ENCODE peak calls at places on chromosomes 11 and 22, in four cellular contexts. J is fibroblast of lung; G is CD8-positive, alpha-beta memory T cell; K is pancreas. T is an unnamed sample. For H3K9me3, the result is how much of the 10 kb centered on the place peaks cover.

GRCh38 chr22:41603873-41604332 is 14.3 kb upstream of the PMM1 start:
- DNase-seq in J (peak), G (peak), K (no peak), T (no peak)

GRCh38 chr11:128759168-128759567 is 65.3 kb downstream of the FLI1 start:
- DNase-seq in J (no peak), G (no peak), K (no peak), T (no peak)

GRCh38 chr11:135022430-135022829 is 610.4 kb upstream of the B3GAT1 start:
- DNase-seq in J (no peak), G (no peak), K (no peak), T (no peak)

GRCh38 chr22:37922177-37922576 is 16.1 kb downstream of the MICALL1 start:
- DNase-seq in J (no peak), G (no peak), K (no peak), T (no peak)

GRCh38 chr11:10401275-10401674 is 53.8 kb upstream of the AMPD3 start:
- DNase-seq in J (no peak), G (no peak), K (no peak), T (no peak)

GRCh38 chr11:71154406-71154805 is 98.0 kb downstream of the SHANK2 start:
- DNase-seq in J (no peak), G (no peak), K (no peak), T (no peak)

GRCh38 chr22:30132290-30132996 is 52.2 kb downstream of the HORMAD2 start:
- DNase-seq in J (no peak), G (no peak), K (no peak), T (no peak)

GRCh38 chr11:108592591-108593213 is 866 bp downstream of the EXPH5 start:
- DNase-seq in J (peak), G (peak), K (peak), T (peak)

GRCh38 chr22:24333301-24333700 is 62.7 kb downstream of the SPECC1L start:
- DNase-seq in J (peak), G (no peak), K (no peak), T (no peak)

GRCh38 chr11:134046681-134047449 is 22.0 kb upstream of the JAM3 start:
- DNase-seq in J (no peak), G (no peak), K (peak), T (no peak)

GRCh38 chr22:20243545-20244249 is 24.4 kb downstream of the RTN4R start:
- DNase-seq in J (peak), G (peak), K (no peak), T (no peak)

GRCh38 chr11:47337229-47337924 is 15.1 kb downstream of the MYBPC3 start:
- DNase-seq in J (no peak), G (no peak), K (peak), T (peak)

GRCh38 chr22:37420656-37421467 is 6.4 kb downstream of the ELFN2 start:
- DNase-seq in J (peak), G (no peak), K (no peak), T (no peak)

GRCh38 chr11:77107950-77108349 is 5.3 kb downstream of the OMP start:
- DNase-seq in J (peak), G (no peak), K (no peak), T (no peak)

GRCh38 chr11:66043008-66043906 is 5.7 kb downstream of the GAL3ST3 start:
- DNase-seq in J (no peak), G (no peak), K (peak), T (no peak)

GRCh38 chr11:12997168-12997567 is 11.9 kb upstream of the RASSF10 start:
- DNase-seq in J (no peak), G (no peak), K (no peak), T (no peak)

GRCh38 chr11:79108851-79109250 is 332.0 kb downstream of the TENM4 start:
- DNase-seq in J (peak), G (no peak), K (no peak), T (no peak)

GRCh38 chr11:64278576-64279190 is 5.8 kb downstream of the BAD start:
- DNase-seq in J (no peak), G (no peak), K (peak), T (no peak)

GRCh38 chr22:26713823-26714449 is 56.5 kb downstream of the MIAT start:
- DNase-seq in J (peak), G (no peak), K (no peak), T (no peak)

GRCh38 chr11:62710001-62710345 is 2.5 kb downstream of the GNG3 start:
- DNase-seq in J (no peak), G (no peak), K (no peak), T (no peak)

GRCh38 chr22:30751529-30751928 is 56.9 kb downstream of the OSBP2 start:
- DNase-seq in J (no peak), G (no peak), K (no peak), T (no peak)

GRCh38 chr11:35232961-35233360 is 94.0 kb downstream of the CD44 start:
- DNase-seq in J (no peak), G (no peak), K (no peak), T (no peak)

GRCh38 chr11:131389582-131389981 is 19.2 kb downstream of the NTM start:
- DNase-seq in J (no peak), G (no peak), K (no peak), T (no peak)

GRCh38 chr11:125871391-125872137 is 15.9 kb upstream of the HYLS1 start:
- DNase-seq in J (peak), G (no peak), K (no peak), T (peak)

GRCh38 chr11:34411786-34412185 is 26.9 kb upstream of the CAT start:
- DNase-seq in J (no peak), G (no peak), K (no peak), T (no peak)

GRCh38 chr22:27310966-27311665 is 490.4 kb downstream of the MN1 start:
- DNase-seq in J (no peak), G (no peak), K (no peak), T (no peak)

GRCh38 chr22:43376765-43377485 is 33.8 kb upstream of the SCUBE1 start:
- DNase-seq in J (peak), G (peak), K (no peak), T (no peak)

GRCh38 chr22:21889251-21889990 is 22.0 kb upstream of the MAPK1 start:
- DNase-seq in J (no peak), G (no peak), K (no peak), T (no peak)

GRCh38 chr22:39024923-39025322 is 4.0 kb downstream of the APOBEC3D start:
- DNase-seq in J (no peak), G (no peak), K (no peak), T (no peak)

GRCh38 chr22:17786435-17787158 is 12.3 kb upstream of the BID start:
- DNase-seq in J (peak), G (no peak), K (no peak), T (peak)

GRCh38 chr11:25625094-25625493 is 706.8 kb upstream of the ANO3 start:
- DNase-seq in J (no peak), G (no peak), K (no peak), T (no peak)

GRCh38 chr11:84319853-84320252 is 1033.7 kb upstream of the CCDC90B start:
- DNase-seq in J (no peak), G (no peak), K (no peak), T (no peak)

GRCh38 chr22:45485271-45485670 is 17.4 kb upstream of the FBLN1 start:
- DNase-seq in J (no peak), G (no peak), K (no peak), T (no peak)
- H3K9me3 ChIP-seq in J (under half), G (under half), K (under half), T (under half)

DNA sequence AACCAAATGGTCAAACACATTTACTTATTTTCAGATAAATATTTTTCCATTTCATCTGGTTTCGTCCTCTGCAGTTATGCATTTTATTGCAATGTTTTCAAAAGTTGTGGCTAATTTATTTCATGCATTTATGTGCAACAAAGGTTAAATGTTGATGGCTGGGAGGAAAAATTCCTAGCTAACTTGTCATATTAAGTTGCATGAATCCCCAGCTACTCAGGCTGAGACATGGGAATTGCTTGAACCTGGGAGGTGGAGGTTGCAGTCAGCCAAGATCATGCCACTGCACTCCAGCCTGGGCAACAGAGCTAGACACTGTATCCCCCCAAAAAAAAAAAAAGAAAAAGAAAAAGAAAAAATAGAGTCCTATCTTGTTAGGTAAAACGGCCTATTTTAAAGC is 1862.4 kb upstream of the RAG2 start:
- DNase-seq in J (peak), G (no peak), K (no peak), T (no peak)
- H3K9me3 ChIP-seq in J (under half), G (under half), K (under half), T (under half)

GRCh38 chr11:2647167-2647566 is 52.6 kb downstream of the KCNQ1OT1 start:
- DNase-seq in J (no peak), G (no peak), K (no peak), T (no peak)

GRCh38 chr11:2643746-2644145 is 56.0 kb downstream of the KCNQ1OT1 start:
- DNase-seq in J (no peak), G (no peak), K (no peak), T (no peak)

GRCh38 chr11:2645779-2646118 is 54.0 kb downstream of the KCNQ1OT1 start:
- DNase-seq in J (no peak), G (no peak), K (no peak), T (no peak)

GRCh38 chr11:2647953-2648352 is 51.8 kb downstream of the KCNQ1OT1 start:
- DNase-seq in J (no peak), G (no peak), K (no peak), T (no peak)

GRCh38 chr11:2644844-2645778 is 54.7 kb downstream of the KCNQ1OT1 start:
- DNase-seq in J (no peak), G (no peak), K (no peak), T (no peak)
- H3K9me3 ChIP-seq in J (under half), G (under half), K (under half), T (half or more)

DNA sequence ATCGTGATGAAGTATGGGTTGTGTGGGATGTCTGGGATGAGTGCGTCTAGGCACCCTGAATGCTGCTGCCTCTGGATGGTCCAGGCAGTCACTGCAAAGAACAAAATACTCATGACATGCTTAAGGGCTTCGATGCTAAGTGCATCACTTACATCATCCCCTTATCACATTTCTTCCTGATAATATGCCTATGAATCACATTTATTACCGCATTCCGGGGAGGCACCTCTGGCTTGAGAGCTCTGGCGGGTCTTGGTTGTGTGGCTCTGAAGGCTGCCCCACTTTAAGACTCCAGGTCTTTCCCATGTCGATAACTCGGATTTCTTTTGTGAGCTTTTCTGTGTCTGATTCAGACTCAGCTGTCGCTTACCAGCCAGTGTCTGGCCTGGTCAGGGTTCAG is 1126.4 kb downstream of the TBC1D22A start:
- DNase-seq in J (no peak), G (no peak), K (no peak), T (no peak)
- H3K9me3 ChIP-seq in J (under half), G (under half), K (under half), T (under half)

DNA sequence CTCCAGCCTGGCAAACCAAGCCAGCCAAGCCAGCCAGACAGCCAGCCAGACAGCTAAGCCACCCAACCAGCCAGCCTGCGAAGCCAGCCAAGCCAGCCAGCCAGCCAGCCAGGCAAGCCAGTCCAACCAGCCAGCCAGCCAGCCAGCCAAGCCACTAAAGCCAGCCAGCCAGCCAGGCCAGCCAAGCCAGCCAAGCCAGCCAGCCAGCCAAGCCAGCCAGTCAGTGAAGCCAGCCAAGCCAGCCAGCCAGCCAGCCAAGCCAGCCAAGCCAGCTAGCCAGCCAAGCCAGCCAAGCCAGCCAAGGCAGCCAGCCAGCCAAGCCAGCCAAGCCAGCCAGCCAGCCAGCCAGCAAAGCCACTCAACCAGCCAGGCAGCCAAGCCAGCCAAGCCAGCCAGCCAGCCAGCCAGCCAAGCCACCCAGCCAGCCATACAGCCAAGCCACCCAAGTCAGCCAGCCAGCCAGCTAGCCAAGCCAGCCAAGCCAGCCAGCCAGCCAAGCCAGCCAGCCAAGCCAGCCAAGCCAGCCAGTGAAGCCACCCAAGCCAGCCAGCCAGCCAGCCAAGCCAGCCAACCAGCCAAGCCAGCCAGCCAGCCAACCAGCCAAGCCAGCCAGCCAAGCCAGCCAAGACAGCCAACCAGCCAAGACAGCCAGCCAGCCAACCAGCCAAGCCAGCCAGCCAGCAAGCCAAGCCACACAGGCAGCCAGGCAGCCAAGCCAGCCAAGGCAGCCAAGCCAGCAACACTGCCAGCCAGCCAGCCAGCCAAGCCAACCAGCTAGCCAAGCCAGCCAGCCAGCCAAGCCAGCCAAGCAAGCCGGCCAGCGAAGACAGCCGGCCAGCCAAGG is 29.7 kb downstream of the CCT8L2 start:
- DNase-seq in J (no peak), G (no peak), K (peak), T (no peak)
- H3K9me3 ChIP-seq in J (under half), G (under half), K (under half), T (under half)

DNA sequence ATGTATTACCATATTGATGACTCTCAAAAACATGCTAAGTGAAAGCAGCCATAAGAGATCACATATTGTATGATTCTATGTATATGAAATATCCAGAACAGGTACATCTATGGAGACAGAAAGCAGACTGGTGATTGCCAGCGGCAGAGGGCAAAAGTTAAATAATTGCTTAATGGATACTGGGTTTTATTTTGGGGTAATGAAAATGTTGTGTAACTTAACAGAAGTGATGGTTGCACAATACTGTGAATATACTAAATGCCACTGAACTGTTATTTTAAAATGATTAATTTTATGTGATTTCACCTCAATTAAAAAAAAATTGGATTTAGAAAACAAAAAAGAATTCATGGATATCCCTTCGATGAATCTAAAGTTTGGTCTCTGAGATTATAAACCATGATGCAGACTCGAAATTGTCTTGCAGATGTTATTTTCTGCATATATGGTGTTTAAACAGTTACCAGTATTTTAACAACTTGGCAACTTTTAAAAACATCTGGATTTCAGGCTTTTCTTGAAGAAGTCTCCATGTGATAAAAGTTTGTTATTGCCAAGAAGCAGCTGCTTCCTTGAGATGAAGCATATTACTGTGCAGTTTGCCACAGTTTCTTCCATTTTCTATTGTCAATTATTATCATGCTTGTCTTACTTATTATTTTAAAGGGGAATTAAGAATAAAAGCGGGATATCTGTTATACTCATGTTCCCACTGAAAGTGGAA is 38.1 kb downstream of the LARGE2 start:
- DNase-seq in J (no peak), G (no peak), K (no peak), T (no peak)
- H3K9me3 ChIP-seq in J (under half), G (under half), K (under half), T (under half)

GRCh38 chr11:91585035-91585801 is 639.4 kb upstream of the FAT3 start:
- DNase-seq in J (no peak), G (no peak), K (no peak), T (no peak)
- H3K9me3 ChIP-seq in J (under half), G (under half), K (under half), T (under half)

DNA sequence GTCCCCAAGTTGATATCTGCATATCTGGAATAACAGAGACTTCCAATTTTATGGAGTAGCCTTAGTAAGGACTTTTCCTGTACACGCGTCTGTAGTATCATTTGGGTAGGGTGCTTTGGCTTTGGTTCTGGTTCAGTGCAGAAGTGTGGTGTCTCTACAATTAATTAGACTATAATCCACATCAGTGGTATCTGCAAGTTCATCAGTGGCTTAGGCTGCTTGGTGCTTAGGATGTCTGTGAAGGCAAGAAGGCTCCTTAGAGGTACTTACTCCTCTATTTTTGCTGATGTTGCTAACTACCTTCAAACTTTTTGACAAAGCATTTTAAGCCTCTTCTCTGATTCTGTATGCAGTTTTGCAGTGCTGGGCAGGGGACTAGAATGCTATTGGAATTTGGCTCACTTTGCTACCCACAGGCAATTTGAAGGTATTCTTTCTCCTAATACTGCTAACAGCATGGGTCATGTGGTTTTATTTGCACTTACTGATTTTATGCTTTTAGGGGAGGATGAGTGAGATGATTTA is 49.4 kb downstream of the KCNQ1OT1 start:
- DNase-seq in J (no peak), G (no peak), K (no peak), T (no peak)
- H3K9me3 ChIP-seq in J (under half), G (under half), K (under half), T (half or more)

GRCh38 chr11:37957717-37958116 is 1359.7 kb upstream of the RAG2 start:
- DNase-seq in J (no peak), G (no peak), K (no peak), T (no peak)
- H3K9me3 ChIP-seq in J (under half), G (under half), K (under half), T (under half)

GRCh38 chr11:1176224-1177019 is 18.7 kb downstream of the MUC5AC start:
- DNase-seq in J (no peak), G (no peak), K (peak), T (no peak)
- H3K9me3 ChIP-seq in J (under half), G (under half), K (under half), T (under half)